ENCODE peak calls at places on chromosomes 12 and 14, in eight cellular contexts. E is thoracic aorta; O is stimulated activated CD4-positive, alpha-beta T cell treated with anti-CD3 and anti-CD28 coated beads, Interleukin-15, amount 100 ng/mL, for 1 hour; T is HCT116; H is anterior cingulate cortex; L is effector CD4-positive, alpha-beta T cell; M is NCI-H1092 treated with DMSO at 0.1 percent for 48 hours; P is HT-29. S is an unnamed sample.

GRCh38 chr14:70013269-70013873 is 134.2 kb downstream of the SMOC1 start:
- DNase-seq in L (no peak), M (no peak), E (no peak), T (peak), P (peak), O (no peak), H (no peak), S (no peak)

GRCh38 chr14:94768521-94769412 is 1.1 kb downstream of the GSC start:
- DNase-seq in M (no peak), H (no peak), E (no peak), T (no peak), P (no peak), O (no peak), L (no peak), S (no peak)

GRCh38 chr12:67693895-67694294 is 45.4 kb downstream of the DYRK2 start:
- DNase-seq in M (no peak), E (no peak), O (no peak), L (no peak), T (no peak), H (no peak), P (no peak), S (no peak)

GRCh38 chr12:65663097-65663496 is 161.2 kb upstream of the HMGA2 start:
- DNase-seq in M (no peak), E (no peak), T (no peak), P (no peak), H (no peak), L (no peak), O (no peak), S (no peak)

GRCh38 chr12:21456291-21456780 is 18.9 kb downstream of the PYROXD1 start:
- DNase-seq in E (no peak), P (no peak), M (no peak), H (no peak), T (no peak), O (no peak), L (peak), S (no peak)

GRCh38 chr14:103806805-103807204 is 40.6 kb downstream of the PPP1R13B start:
- DNase-seq in O (no peak), L (no peak), P (no peak), H (no peak), E (no peak), M (no peak), T (no peak), S (no peak)

GRCh38 chr14:72315720-72316119 is 383.5 kb downstream of the RGS6 start:
- DNase-seq in O (no peak), H (no peak), E (no peak), M (no peak), L (no peak), P (no peak), T (no peak), S (no peak)

GRCh38 chr14:73261520-73262426 is 24.5 kb downstream of the PAPLN start:
- DNase-seq in T (no peak), H (no peak), M (no peak), P (no peak), O (no peak), L (no peak), E (no peak), S (no peak)

GRCh38 chr12:53860426-53861223 is 78.0 kb upstream of the HOXC13 start:
- DNase-seq in O (no peak), L (no peak), E (no peak), T (no peak), H (no peak), P (no peak), M (no peak), S (no peak)

GRCh38 chr14:20460458-20461229 is 590 bp downstream of the PIP4P1 start:
- DNase-seq in P (peak), T (no peak), O (peak), L (peak), H (no peak), E (no peak), M (no peak), S (peak)

GRCh38 chr12:7039403-7039802 is 21.1 kb upstream of the C1S start:
- DNase-seq in H (no peak), L (no peak), P (no peak), O (no peak), T (no peak), M (no peak), E (no peak), S (no peak)

GRCh38 chr14:101442451-101442850 is 118.8 kb upstream of the DIO3 start:
- DNase-seq in L (no peak), P (peak), E (no peak), M (no peak), T (no peak), O (peak), H (no peak), S (no peak)

GRCh38 chr12:88579941-88580871 is at the start of gene KITLG:
- DNase-seq in T (peak), M (peak), L (no peak), O (no peak), H (peak), P (peak), E (peak), S (peak)

GRCh38 chr12:15962760-15963159 is 51.6 kb downstream of the DERA start:
- DNase-seq in M (no peak), T (no peak), H (no peak), O (no peak), P (peak), E (no peak), L (no peak), S (no peak)

GRCh38 chr12:51051787-51052186 is 3.7 kb downstream of the LETMD1 start:
- DNase-seq in P (no peak), H (no peak), O (no peak), T (no peak), L (no peak), E (no peak), M (no peak), S (no peak)

GRCh38 chr14:91063119-91063518 is 2.7 kb upstream of the RPS6KA5 start:
- DNase-seq in L (peak), M (no peak), O (no peak), T (no peak), E (no peak), P (no peak), H (no peak), S (no peak)

GRCh38 chr12:6851153-6851920 is at the start of gene CDCA3:
- DNase-seq in M (peak), P (peak), H (peak), E (peak), O (peak), T (peak), L (peak), S (peak)

GRCh38 chr12:51601241-51601640 is 10.2 kb downstream of the SCN8A start:
- DNase-seq in O (no peak), H (no peak), M (no peak), L (no peak), P (no peak), E (no peak), T (no peak), S (no peak)